ENCODE peak calls at places on chromosome 6, in five cellular contexts. M, B, H, U and G are unnamed samples.

GRCh38 chr6:27668442-27669275 is 195.8 kb upstream of the ZNF184 start:
- DNase-seq in M (peak), B (no peak), H (peak), U (peak), G (no peak)

GRCh38 chr6:30683137-30683979 is 3.1 kb downstream of the PPP1R18 start:
- DNase-seq in M (no peak), B (no peak), H (no peak), U (no peak), G (no peak)

GRCh38 chr6:77466055-77467028 is 3.1 kb upstream of the HTR1B start:
- DNase-seq in M (peak), B (no peak), H (peak), U (peak), G (peak)

GRCh38 chr6:44682987-44683779 is 295.7 kb downstream of the CDC5L start:
- DNase-seq in M (no peak), B (no peak), H (no peak), U (no peak), G (no peak)

GRCh38 chr6:160678230-160678629 is 14.2 kb upstream of the LPA start:
- DNase-seq in M (no peak), B (no peak), H (no peak), U (no peak), G (no peak)

GRCh38 chr6:151260191-151260590 is 20.4 kb downstream of the AKAP12 start:
- DNase-seq in M (no peak), B (no peak), H (no peak), U (no peak), G (no peak)

GRCh38 chr6:89022747-89023289 is 57.7 kb upstream of the PNRC1 start:
- DNase-seq in M (no peak), B (no peak), H (no peak), U (no peak), G (no peak)

GRCh38 chr6:5135783-5136376 is 50.7 kb downstream of the PPP1R3G start:
- DNase-seq in M (no peak), B (no peak), H (peak), U (peak), G (no peak)

GRCh38 chr6:31620586-31621319 is at the start of gene PRRC2A:
- DNase-seq in M (no peak), B (peak), H (peak), U (peak), G (peak)

GRCh38 chr6:158653577-158654354 is 3.9 kb downstream of the SYTL3 start:
- DNase-seq in M (no peak), B (peak), H (peak), U (peak), G (no peak)